ENCODE peak calls at places on chromosomes 4 and X, in four cellular contexts. G, S, D and P are unnamed samples.

GRCh38 chr4:156662921-156663320 is 308.7 kb downstream of the PDGFC start:
- DNase-seq in G (no peak), S (no peak), D (no peak), P (no peak)

GRCh38 chr4:86536166-86536565 is 57.9 kb upstream of the PTPN13 start:
- DNase-seq in G (no peak), S (no peak), D (no peak), P (no peak)

GRCh38 chr4:33255507-33255906 is 2535.3 kb downstream of the PCDH7 start:
- DNase-seq in G (no peak), S (no peak), D (no peak), P (no peak)

GRCh38 chr4:44804301-44804700 is 77.9 kb upstream of the GNPDA2 start:
- DNase-seq in G (no peak), S (no peak), D (no peak), P (no peak)

GRCh38 chrX:16444353-16444752 is 205.6 kb upstream of the S100G start:
- DNase-seq in G (no peak), S (no peak), D (no peak), P (no peak)

GRCh38 chrX:131072871-131073571 is 14.9 kb downstream of the ARHGAP36 start:
- DNase-seq in G (no peak), S (no peak), D (no peak), P (no peak)

GRCh38 chrX:133926099-133926498 is 59.3 kb downstream of the GPC3 start:
- DNase-seq in G (no peak), S (no peak), D (no peak), P (no peak)

GRCh38 chr4:98745372-98745771 is 87.0 kb upstream of the TSPAN5 start:
- DNase-seq in G (no peak), S (peak), D (peak), P (no peak)

GRCh38 chr4:94548571-94548970 is 96.8 kb downstream of the PDLIM5 start:
- DNase-seq in G (no peak), S (no peak), D (no peak), P (no peak)

GRCh38 chrX:44596277-44596676 is 53.6 kb upstream of the FUNDC1 start:
- DNase-seq in G (no peak), S (no peak), D (no peak), P (no peak)

GRCh38 chr4:103478729-103479128 is 241.1 kb downstream of the TACR3 start:
- DNase-seq in G (no peak), S (no peak), D (no peak), P (no peak)

GRCh38 chr4:78747328-78747946 is 28.7 kb upstream of the BMP2K start:
- DNase-seq in G (no peak), S (no peak), D (no peak), P (no peak)

GRCh38 chrX:57906790-57907189 is 3.5 kb downstream of the ZXDA start:
- DNase-seq in G (no peak), S (no peak), D (no peak), P (no peak)

GRCh38 chrX:54695816-54696487 is 102.1 kb downstream of the ITIH6 start:
- DNase-seq in G (no peak), S (peak), D (no peak), P (no peak)

GRCh38 chr4:180455226-180455625 is 1788.0 kb upstream of the TENM3 start:
- DNase-seq in G (no peak), S (no peak), D (no peak), P (peak)

GRCh38 chr4:165737309-165737972 is 135.6 kb upstream of the TLL1 start:
- DNase-seq in G (no peak), S (no peak), D (no peak), P (no peak)

GRCh38 chr4:78684196-78685079 is 91.7 kb upstream of the BMP2K start:
- DNase-seq in G (no peak), S (no peak), D (no peak), P (no peak)

GRCh38 chrX:23756165-23756564 is 13.1 kb upstream of the ACOT9 start:
- DNase-seq in G (no peak), S (peak), D (peak), P (peak)

GRCh38 chr4:146370841-146371240 is 150.9 kb downstream of the SLC10A7 start:
- DNase-seq in G (no peak), S (no peak), D (no peak), P (no peak)

GRCh38 chr4:29770627-29771026 is 949.5 kb upstream of the PCDH7 start:
- DNase-seq in G (no peak), S (no peak), D (no peak), P (no peak)

GRCh38 chrX:154401918-154402621 is 3.9 kb downstream of the RPL10 start:
- DNase-seq in G (no peak), S (no peak), D (no peak), P (no peak)

GRCh38 chrX:154517101-154517781 is 1.2 kb upstream of the FAM3A start:
- DNase-seq in G (no peak), S (no peak), D (no peak), P (no peak)

GRCh38 chr4:15920723-15921591 is 17.6 kb downstream of the FGFBP1 start:
- DNase-seq in G (no peak), S (no peak), D (peak), P (no peak)

GRCh38 chrX:130704053-130705038 is 198.7 kb downstream of the ENOX2 start:
- DNase-seq in G (no peak), S (no peak), D (no peak), P (no peak)

GRCh38 chr4:31058656-31059055 is 338.5 kb downstream of the PCDH7 start:
- DNase-seq in G (no peak), S (no peak), D (no peak), P (no peak)

GRCh38 chrX:8037593-8038348 is 110.6 kb upstream of the PNPLA4 start:
- DNase-seq in G (no peak), S (no peak), D (no peak), P (peak)

GRCh38 chrX:129478516-129478915 is 44.8 kb downstream of the SMARCA1 start:
- DNase-seq in G (no peak), S (no peak), D (no peak), P (no peak)

GRCh38 chr4:13347517-13348125 is 136.5 kb downstream of the RAB28 start:
- DNase-seq in G (no peak), S (no peak), D (no peak), P (no peak)

GRCh38 chr4:108774809-108775530 is 12.1 kb upstream of the ETNPPL start:
- DNase-seq in G (peak), S (no peak), D (no peak), P (no peak)

GRCh38 chr4:51865717-51866116 is 22.8 kb downstream of the DCUN1D4 start:
- DNase-seq in G (no peak), S (no peak), D (no peak), P (no peak)

GRCh38 chr4:169272265-169272886 is 1.6 kb upstream of the SH3RF1 start:
- DNase-seq in G (no peak), S (no peak), D (no peak), P (no peak)

GRCh38 chr4:76002176-76002575 is 5.1 kb downstream of the CXCL9 start:
- DNase-seq in G (no peak), S (no peak), D (no peak), P (no peak)

GRCh38 chr4:145760176-145760575 is 80.2 kb downstream of the C4orf51 start:
- DNase-seq in G (no peak), S (no peak), D (peak), P (no peak)